ENCODE peak calls at places on chromosomes 6 and 20, in seven cellular contexts. I, P, E, J, B, S and V are unnamed samples.

GRCh38 chr6:20876016-20876415 is 341.8 kb downstream of the CDKAL1 start:
- DNase-seq in I (no peak), B (no peak), J (no peak), P (peak), E (no peak), S (no peak), V (no peak)

GRCh38 chr6:18323935-18324707 is 59.8 kb upstream of the DEK start:
- DNase-seq in B (peak), E (peak), I (peak), P (peak), J (no peak), S (no peak), V (peak)

GRCh38 chr6:166932616-166933015 is 23.7 kb downstream of the RNASET2 start:
- DNase-seq in S (no peak), B (no peak), P (no peak), E (no peak), I (no peak), J (no peak), V (no peak)

GRCh38 chr20:49785149-49785850 is 27.3 kb upstream of the SLC9A8 start:
- DNase-seq in I (no peak), J (no peak), S (no peak), E (no peak), B (no peak), P (no peak), V (no peak)

GRCh38 chr6:51514396-51515051 is 572.9 kb downstream of the PKHD1 start:
- DNase-seq in J (no peak), I (no peak), P (no peak), B (no peak), E (no peak), S (no peak), V (no peak)

GRCh38 chr6:121319112-121319553 is 15.1 kb downstream of the TBC1D32 start:
- DNase-seq in B (peak), S (no peak), P (no peak), E (no peak), I (no peak), J (no peak), V (no peak)

GRCh38 chr20:47278907-47279348 is 77.6 kb downstream of the ZMYND8 start:
- DNase-seq in E (peak), I (peak), B (no peak), J (no peak), P (no peak), S (no peak), V (no peak)

GRCh38 chr6:101662111-101662897 is 268.8 kb downstream of the GRIK2 start:
- DNase-seq in I (no peak), P (no peak), S (no peak), E (no peak), B (no peak), J (no peak), V (no peak)

GRCh38 chr6:147395158-147395557 is 113.3 kb upstream of the SAMD5 start:
- DNase-seq in I (no peak), J (no peak), B (no peak), S (no peak), E (no peak), P (no peak), V (no peak)

GRCh38 chr20:12570371-12570770 is 438.4 kb upstream of the SPTLC3 start:
- DNase-seq in S (peak), B (peak), E (no peak), I (no peak), P (peak), J (no peak), V (no peak)

GRCh38 chr6:144659202-144659731 is 374.1 kb downstream of the UTRN start:
- DNase-seq in I (no peak), P (peak), B (peak), E (peak), J (no peak), S (no peak), V (no peak)

GRCh38 chr6:160973856-160974255 is 17.7 kb upstream of the MAP3K4 start:
- DNase-seq in P (peak), S (no peak), B (no peak), I (no peak), E (no peak), J (no peak), V (no peak)

GRCh38 chr6:110271732-110272022 is 86.5 kb downstream of the METTL24 start:
- DNase-seq in B (no peak), S (no peak), E (no peak), P (no peak), J (no peak), I (no peak), V (no peak)

GRCh38 chr20:38434310-38434741 is 802 bp downstream of the SNHG17 start:
- DNase-seq in P (peak), S (no peak), E (peak), I (no peak), B (no peak), J (no peak), V (no peak)

GRCh38 chr6:42791706-42792320 is 10.0 kb downstream of the BICRAL start:
- DNase-seq in B (no peak), S (no peak), I (no peak), E (no peak), P (no peak), J (no peak), V (no peak)

GRCh38 chr6:124530926-124531325 is 431.3 kb upstream of the RNF217 start:
- DNase-seq in J (no peak), B (no peak), E (no peak), I (no peak), P (no peak), S (no peak), V (no peak)

GRCh38 chr6:143023695-143024094 is 37.0 kb upstream of the AIG1 start:
- DNase-seq in P (no peak), B (no peak), E (no peak), J (no peak), S (no peak), I (no peak), V (no peak)

GRCh38 chr20:39778847-39779641 is 816.9 kb downstream of the DHX35 start:
- DNase-seq in E (no peak), P (no peak), J (no peak), I (no peak), B (no peak), S (no peak), V (no peak)

GRCh38 chr6:11278207-11278559 is 45.7 kb upstream of the NEDD9 start:
- DNase-seq in S (no peak), I (no peak), P (no peak), B (no peak), J (peak), E (no peak), V (no peak)

GRCh38 chr6:1364791-1365190 is 24.6 kb upstream of the FOXF2 start:
- DNase-seq in E (no peak), P (no peak), B (no peak), I (no peak), J (no peak), S (no peak), V (no peak)

GRCh38 chr6:109456283-109456583 is 661 bp upstream of the MICAL1 start:
- DNase-seq in J (no peak), I (no peak), S (no peak), E (no peak), P (no peak), B (no peak), V (no peak)

GRCh38 chr20:38350879-38351775 is 4.8 kb downstream of the LBP start:
- DNase-seq in S (no peak), J (no peak), B (no peak), E (no peak), P (no peak), I (no peak), V (no peak)

GRCh38 chr6:34919651-34920050 is 30.6 kb downstream of the ANKS1A start:
- DNase-seq in S (no peak), E (no peak), J (no peak), P (no peak), I (no peak), B (no peak), V (no peak)

GRCh38 chr20:48203252-48203651 is 418.0 kb upstream of the SULF2 start:
- DNase-seq in P (no peak), E (no peak), B (no peak), I (no peak), J (no peak), S (no peak), V (no peak)

GRCh38 chr6:37143585-37143984 is 26.4 kb upstream of the PIM1 start:
- DNase-seq in J (no peak), S (no peak), P (no peak), E (no peak), I (no peak), B (no peak), V (no peak)

GRCh38 chr6:99143108-99143828 is 195.5 kb upstream of the FBXL4 start:
- DNase-seq in B (no peak), J (no peak), S (no peak), P (no peak), I (no peak), E (no peak), V (no peak)

GRCh38 chr6:133553652-133554051 is 312.5 kb downstream of the EYA4 start:
- DNase-seq in P (peak), J (no peak), B (peak), I (peak), S (no peak), E (peak), V (peak)

GRCh38 chr6:158002951-158003853 is 21.5 kb downstream of the SYNJ2 start:
- DNase-seq in I (no peak), B (no peak), P (no peak), S (no peak), J (no peak), E (peak), V (peak)

GRCh38 chr20:59141818-59142581 is 21.6 kb upstream of the ZNF831 start:
- DNase-seq in B (no peak), E (peak), J (no peak), I (no peak), P (no peak), S (no peak), V (peak)

GRCh38 chr6:159092631-159093030 is 47.8 kb upstream of the TAGAP start:
- DNase-seq in J (no peak), P (no peak), E (no peak), B (no peak), I (no peak), S (no peak), V (no peak)
- TF ChIP-seq JUND in J (no peak), P (no peak), E (no peak), B (no peak), I (no peak), S (no peak), V (no peak)

GRCh38 chr6:116101790-116102189 is 1.1 kb downstream of the NT5DC1 start:
- DNase-seq in P (no peak), J (no peak), E (no peak), S (no peak), B (no peak), I (no peak), V (no peak)
- TF ChIP-seq JUND in P (no peak), J (no peak), E (no peak), S (no peak), B (no peak), I (no peak), V (no peak)

GRCh38 chr6:130906736-130907381 is 79.7 kb downstream of the SMLR1 start:
- DNase-seq in S (no peak), E (no peak), J (no peak), P (no peak), B (no peak), I (no peak), V (no peak)
- TF ChIP-seq JUND in S (no peak), E (no peak), J (no peak), P (no peak), B (no peak), I (no peak), V (no peak)

DNA sequence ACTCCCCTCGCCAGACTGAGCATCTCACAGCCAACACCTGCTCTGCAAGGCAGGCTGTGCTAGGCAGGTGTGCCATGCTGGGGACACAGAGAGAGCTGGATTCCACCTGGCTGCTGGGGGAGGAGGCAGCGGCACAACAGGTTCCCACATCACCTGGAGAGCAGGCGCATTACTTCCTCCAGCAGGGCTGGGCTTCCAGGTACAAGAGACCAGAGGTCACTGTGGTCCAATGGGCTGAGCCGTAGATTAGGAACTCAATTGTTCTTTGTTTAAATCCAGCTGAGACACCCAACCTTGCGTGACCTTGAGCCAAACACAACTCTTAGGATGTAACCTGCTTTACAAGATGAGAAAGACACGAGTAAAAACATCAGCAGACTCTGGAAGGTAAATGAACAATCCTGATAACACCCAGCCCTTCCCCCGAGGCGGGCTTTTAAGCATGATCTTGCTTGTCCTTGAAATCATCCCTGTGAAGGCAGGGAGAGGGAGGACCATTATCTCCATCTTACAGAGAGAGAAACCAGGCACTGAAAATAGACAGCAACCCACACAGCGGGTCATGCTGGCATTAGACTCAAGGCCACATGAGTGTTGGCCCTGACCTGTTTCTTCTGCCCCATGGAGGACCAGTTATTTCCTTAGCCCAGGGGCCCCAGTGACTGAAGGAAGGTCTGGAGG is 216.5 kb upstream of the RREB1 start:
- DNase-seq in P (no peak), I (no peak), J (no peak), S (no peak), E (peak), B (no peak), V (peak)
- TF ChIP-seq JUND in P (no peak), I (no peak), J (no peak), S (no peak), E (no peak), B (no peak), V (no peak)

DNA sequence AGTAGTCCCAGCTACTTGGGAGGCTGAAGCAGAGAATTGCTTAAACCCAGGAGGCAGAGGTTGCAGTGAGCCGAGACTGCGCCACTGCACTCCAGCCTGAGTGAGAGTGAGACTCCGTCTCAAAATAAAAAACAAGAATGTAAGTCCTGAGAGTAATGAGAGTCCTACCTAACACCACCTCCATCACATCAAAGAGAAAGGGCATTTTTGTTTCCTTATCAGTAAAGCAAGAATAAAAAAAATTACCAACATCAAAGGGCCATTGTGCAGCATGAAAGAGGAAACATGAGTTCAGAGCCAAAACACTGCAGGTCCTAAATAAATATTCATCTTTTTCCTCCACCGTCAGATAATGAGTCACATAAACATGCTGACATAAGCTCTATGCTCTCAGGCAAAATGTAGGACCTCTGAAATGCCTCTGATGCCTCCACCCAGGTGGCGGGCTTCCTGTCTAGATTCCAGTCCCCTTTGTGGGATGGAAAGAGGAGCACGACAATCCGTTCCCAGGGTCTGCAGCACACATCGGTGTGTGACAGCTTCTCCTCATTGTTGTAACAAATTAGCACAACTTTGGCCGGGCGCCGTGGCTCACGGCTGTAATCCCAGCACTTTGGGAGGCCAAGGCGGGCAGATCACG is 7.2 kb downstream of the ATP9A start:
- DNase-seq in E (no peak), S (peak), J (no peak), P (no peak), B (peak), I (no peak), V (no peak)
- TF ChIP-seq JUND in E (no peak), S (no peak), J (no peak), P (no peak), B (no peak), I (peak), V (no peak)